ENCODE peak calls at places on chromosomes 3 and 15, in ten cellular contexts. G is stimulated activated CD4-positive, alpha-beta T cell treated with anti-CD3 and anti-CD28 coated beads, Interleukin-2, amount 100 ng/mL, for 48 hours; X is mucosa of descending colon; U is left cardiac atrium; N is iris pigment epithelial cell; Q is GM06990; F is activated CD4-positive, alpha-beta T cell treated with anti-CD3 and anti-CD28 coated beads, Interleukin-2, amount 50 U/mL, for 1 hour; Z is RCC 7860; D is GM13976; E is NCI-H187. Y is an unnamed sample.

GRCh38 chr3:112017081-112017480 is 17.5 kb upstream of the TMPRSS7 start:
- DNase-seq in G (no peak), X (no peak), U (no peak), N (no peak), Q (no peak), F (no peak), Z (no peak), D (no peak), E (no peak), Y (no peak)

GRCh38 chr3:179027326-179027900 is 44.2 kb downstream of the ZMAT3 start:
- DNase-seq in G (no peak), X (no peak), U (no peak), N (peak; percentile 89), Q (no peak), F (no peak), Z (no peak), D (no peak), E (no peak), Y (no peak)

GRCh38 chr15:68431792-68432401 is at the start of gene ITGA11:
- DNase-seq in G (no peak), X (peak; percentile 64), U (peak; percentile 88), N (peak; percentile 36), Q (peak; percentile 39), F (no peak), Z (no peak), D (peak; percentile 59), E (no peak), Y (no peak)

GRCh38 chr3:194286747-194287146 is 64.4 kb downstream of the CPN2 start:
- DNase-seq in G (no peak), X (no peak), U (no peak), N (no peak), Q (no peak), F (no peak), Z (no peak), D (no peak), E (no peak), Y (no peak)

GRCh38 chr3:124535306-124535705 is 194.9 kb upstream of the UMPS start:
- DNase-seq in G (no peak), X (no peak), U (no peak), N (no peak), Q (no peak), F (no peak), Z (no peak), D (no peak), E (no peak), Y (no peak)

GRCh38 chr15:73983211-73983727 is 8.8 kb downstream of the STOML1 start:
- DNase-seq in G (no peak), X (no peak), U (peak; percentile 83), N (peak; percentile 79), Q (no peak), F (no peak), Z (peak; percentile 79), D (no peak), E (no peak), Y (peak; percentile 29)

GRCh38 chr15:67110958-67111864 is 45.8 kb downstream of the SMAD3 start:
- DNase-seq in G (no peak), X (no peak), U (no peak), N (peak; percentile 70), Q (no peak), F (no peak), Z (peak; percentile 75), D (no peak), E (no peak), Y (no peak)

GRCh38 chr15:66617137-66618090 is 51.6 kb upstream of the LCTL start:
- DNase-seq in G (no peak), X (peak; percentile 77), U (peak; percentile 93), N (peak; percentile 84), Q (peak; percentile 21), F (no peak), Z (peak; percentile 53), D (no peak), E (no peak), Y (no peak)

GRCh38 chr3:192921793-192922192 is 4.1 kb upstream of the MB21D2 start:
- DNase-seq in G (no peak), X (no peak), U (no peak), N (no peak), Q (no peak), F (no peak), Z (no peak), D (no peak), E (no peak), Y (no peak)

GRCh38 chr3:143895805-143896204 is 47.5 kb upstream of the SLC9A9 start:
- DNase-seq in G (no peak), X (no peak), U (no peak), N (peak; percentile 10), Q (peak; percentile 11), F (no peak), Z (no peak), D (peak; percentile 47), E (no peak), Y (no peak)

GRCh38 chr3:64351713-64352595 is 126.7 kb upstream of the PRICKLE2 start:
- DNase-seq in G (no peak), X (no peak), U (no peak), N (peak; percentile 50), Q (no peak), F (no peak), Z (peak; percentile 65), D (no peak), E (no peak), Y (no peak)

GRCh38 chr15:100309984-100310291 is 31.8 kb downstream of the ADAMTS17 start:
- DNase-seq in G (no peak), X (no peak), U (no peak), N (no peak), Q (no peak), F (no peak), Z (no peak), D (no peak), E (no peak), Y (no peak)

GRCh38 chr15:83106994-83107840 is at the start of gene TM6SF1:
- DNase-seq in G (no peak), X (peak; percentile 53), U (peak; percentile 52), N (no peak), Q (peak; percentile 52), F (peak; percentile 3), Z (no peak), D (peak; percentile 49), E (no peak), Y (no peak)

GRCh38 chr3:147730311-147730710 is 321.1 kb downstream of the ZIC1 start:
- DNase-seq in G (no peak), X (no peak), U (no peak), N (no peak), Q (no peak), F (no peak), Z (no peak), D (no peak), E (no peak), Y (no peak)

GRCh38 chr3:160018959-160019358 is 30.3 kb downstream of the IL12A start:
- DNase-seq in G (no peak), X (no peak), U (no peak), N (no peak), Q (no peak), F (no peak), Z (no peak), D (no peak), E (peak; percentile 67), Y (no peak)

GRCh38 chr3:195698325-195699147 is 22.2 kb upstream of the MUC20 start:
- DNase-seq in G (no peak), X (no peak), U (no peak), N (no peak), Q (no peak), F (no peak), Z (no peak), D (no peak), E (no peak), Y (no peak)

GRCh38 chr3:67654832-67655152 is 380 bp upstream of the SUCLG2 start:
- DNase-seq in G (no peak), X (no peak), U (no peak), N (no peak), Q (no peak), F (no peak), Z (no peak), D (no peak), E (no peak), Y (no peak)

Y was measured in HFF-Myc.